ENCODE peak calls at places on chromosome 6, in six cellular contexts. E, Y, N, X, V and F are unnamed samples.

GRCh38 chr6:114344971-114345274 is 2.1 kb upstream of the HS3ST5 start:
- DNase-seq in N (no peak), Y (no peak), V (no peak), E (no peak), X (no peak), F (no peak)

GRCh38 chr6:170147056-170147787 is 143.7 kb downstream of the DLL1 start:
- DNase-seq in N (no peak), X (no peak), V (no peak), E (no peak), Y (no peak), F (no peak)

GRCh38 chr6:42316981-42317380 is 99.3 kb upstream of the MRPS10 start:
- DNase-seq in E (no peak), X (no peak), N (no peak), Y (no peak), V (no peak), F (no peak)

GRCh38 chr6:90538651-90539050 is 48.2 kb downstream of the MAP3K7 start:
- DNase-seq in E (no peak), N (no peak), V (peak; percentile 37), X (no peak), Y (no peak), F (peak; percentile 81)

GRCh38 chr6:30013296-30013922 is 47.7 kb upstream of the POLR1H start:
- DNase-seq in V (peak; percentile 9), N (no peak), E (no peak), X (no peak), Y (no peak), F (peak; percentile 26)

GRCh38 chr6:31900917-31901414 is 920 bp downstream of the ZBTB12 start:
- DNase-seq in Y (no peak), N (no peak), X (no peak), V (no peak), E (no peak), F (no peak)

GRCh38 chr6:148455674-148456559 is 113.3 kb downstream of the SASH1 start:
- DNase-seq in N (no peak), X (no peak), E (no peak), V (peak; percentile 83), Y (no peak), F (peak; percentile 33)

GRCh38 chr6:6333498-6333897 is 13.0 kb upstream of the F13A1 start:
- DNase-seq in Y (no peak), V (no peak), N (no peak), E (no peak), X (no peak), F (no peak)

GRCh38 chr6:122180132-122180531 is 219.3 kb upstream of the HSF2 start:
- DNase-seq in Y (no peak), X (no peak), N (no peak), V (no peak), E (no peak), F (no peak)

GRCh38 chr6:103215835-103216234 is 1643.9 kb downstream of the HACE1 start:
- DNase-seq in N (no peak), Y (no peak), E (no peak), X (no peak), V (no peak), F (no peak)

GRCh38 chr6:168118935-168119334 is 39.9 kb upstream of the FRMD1 start:
- DNase-seq in V (no peak), Y (no peak), E (no peak), X (no peak), N (no peak), F (no peak)

GRCh38 chr6:140371360-140371870 is 997.0 kb upstream of the CITED2 start:
- DNase-seq in X (no peak), V (peak; percentile 16), Y (no peak), N (no peak), E (no peak), F (peak; percentile 7)

GRCh38 chr6:108655840-108656650 is 95.3 kb downstream of the FOXO3 start:
- DNase-seq in Y (no peak), E (no peak), V (peak; percentile 32), X (no peak), N (peak; percentile 52), F (no peak)

GRCh38 chr6:2731281-2731909 is 19.3 kb downstream of the MYLK4 start:
- DNase-seq in X (no peak), N (no peak), V (no peak), Y (no peak), E (no peak), F (no peak)

GRCh38 chr6:80642452-80642851 is 536.0 kb downstream of the BCKDHB start:
- DNase-seq in N (peak; percentile 79), Y (no peak), E (no peak), V (no peak), X (no peak), F (no peak)

GRCh38 chr6:17501982-17502704 is 98.0 kb upstream of the FAM8A1 start:
- DNase-seq in E (no peak), Y (no peak), N (no peak), X (no peak), V (no peak), F (no peak)

GRCh38 chr6:82988904-82989303 is 76.7 kb downstream of the UBE3D start:
- DNase-seq in E (no peak), V (no peak), X (no peak), N (peak; percentile 18), Y (no peak), F (peak; percentile 6)

GRCh38 chr6:156427345-156427744 is 349.8 kb upstream of the ARID1B start:
- DNase-seq in Y (no peak), N (peak; percentile 2), V (peak; percentile 90), E (no peak), X (peak; percentile 57), F (peak; percentile 80)

GRCh38 chr6:4155848-4156466 is 20.6 kb upstream of the ECI2 start:
- DNase-seq in N (peak; percentile 84), E (peak; percentile 60), X (peak; percentile 76), V (peak; percentile 87), Y (no peak), F (peak; percentile 84)

GRCh38 chr6:66376021-66376420 is 669.0 kb upstream of the EYS start:
- DNase-seq in V (no peak), N (no peak), X (no peak), E (no peak), Y (no peak), F (no peak)

GRCh38 chr6:6749791-6750434 is 161.4 kb downstream of the LY86 start:
- DNase-seq in X (peak; percentile 48), N (peak; percentile 89), Y (peak; percentile 84), E (no peak), V (peak; percentile 81), F (peak; percentile 15)

GRCh38 chr6:52640916-52641315 is 30.0 kb upstream of the TMEM14A start:
- DNase-seq in N (no peak), X (no peak), E (no peak), V (no peak), Y (no peak), F (no peak)

GRCh38 chr6:127790571-127790970 is 110.3 kb downstream of the THEMIS start:
- DNase-seq in X (no peak), E (no peak), V (no peak), Y (no peak), N (no peak), F (no peak)